ENCODE peak calls at places on chromosomes 7 and 10, in five cellular contexts. D is astrocyte of the spinal cord, I is tibial nerve, W is SK-N-SH, F is progenitor cell of endocrine pancreas. R is an unnamed sample.

GRCh38 chr10:70863470-70864160 is 24.8 kb downstream of the PCBD1 start:
- DNase-seq in D (no peak), I (no peak), W (no peak), F (no peak), R (no peak)

GRCh38 chr10:120782336-120782735 is 68.8 kb upstream of the WDR11 start:
- DNase-seq in D (no peak), I (no peak), W (no peak), F (no peak), R (no peak)

GRCh38 chr10:97373456-97373855 is 27.7 kb downstream of the RRP12 start:
- DNase-seq in D (no peak), I (no peak), W (no peak), F (no peak), R (no peak)

GRCh38 chr7:120272261-120272895 is 597 bp upstream of the KCND2 start:
- DNase-seq in D (peak), I (no peak), W (peak), F (no peak), R (no peak)

GRCh38 chr7:39741942-39742623 is 118.7 kb downstream of the RALA start:
- DNase-seq in D (peak), I (no peak), W (peak), F (no peak), R (peak)

GRCh38 chr10:20817646-20818045 is 79.5 kb downstream of the NEBL start:
- DNase-seq in D (no peak), I (no peak), W (no peak), F (no peak), R (no peak)

GRCh38 chr7:89133357-89133756 is 337.8 kb upstream of the TEX47 start:
- DNase-seq in D (no peak), I (peak), W (no peak), F (no peak), R (no peak)

GRCh38 chr7:129843982-129844840 is 108.5 kb downstream of the UBE2H start:
- DNase-seq in D (no peak), I (no peak), W (no peak), F (no peak), R (no peak)

GRCh38 chr10:5143137-5143536 is 41.8 kb downstream of the AKR1C8 start:
- DNase-seq in D (no peak), I (no peak), W (no peak), F (no peak), R (no peak)

GRCh38 chr10:17386616-17387075 is 67.7 kb downstream of the ST8SIA6 start:
- DNase-seq in D (peak), I (peak), W (no peak), F (no peak), R (no peak)

GRCh38 chr7:87876759-87877234 is 504 bp downstream of the DBF4 start:
- DNase-seq in D (peak), I (peak), W (peak), F (peak), R (peak)

GRCh38 chr10:22218448-22218847 is 633 bp upstream of the EBLN1 start:
- DNase-seq in D (no peak), I (no peak), W (no peak), F (no peak), R (no peak)

GRCh38 chr10:69963835-69964710 is 88.6 kb upstream of the MACROH2A2 start:
- DNase-seq in D (no peak), I (no peak), W (no peak), F (no peak), R (no peak)

GRCh38 chr7:74174606-74175082 is 488 bp downstream of the EIF4H start:
- DNase-seq in D (peak), I (no peak), W (peak), F (peak), R (peak)

GRCh38 chr7:141697211-141697871 is 4.6 kb downstream of the DENND11 start:
- DNase-seq in D (peak), I (no peak), W (no peak), F (no peak), R (no peak)

GRCh38 chr10:14438576-14438975 is 107.9 kb upstream of the FRMD4A start:
- DNase-seq in D (no peak), I (no peak), W (no peak), F (no peak), R (no peak)

GRCh38 chr10:59557642-59558041 is 152.0 kb downstream of the SLC16A9 start:
- DNase-seq in D (no peak), I (no peak), W (no peak), F (no peak), R (no peak)

GRCh38 chr10:132547421-132547861 is 9.9 kb downstream of the INPP5A start:
- DNase-seq in D (no peak), I (no peak), W (no peak), F (no peak), R (no peak)

GRCh38 chr7:96720843-96721242 is 11.2 kb upstream of the SEM1 start:
- DNase-seq in D (no peak), I (no peak), W (no peak), F (no peak), R (no peak)

GRCh38 chr10:72335394-72336258 is 19.1 kb downstream of the DNAJB12 start:
- DNase-seq in D (peak), I (peak), W (peak), F (no peak), R (no peak)

GRCh38 chr10:51010977-51011376 is 63.3 kb upstream of the PRKG1 start:
- DNase-seq in D (peak), I (no peak), W (peak), F (no peak), R (peak)

GRCh38 chr10:93198401-93199175 is 124.9 kb downstream of the CYP26A1 start:
- DNase-seq in D (no peak), I (no peak), W (no peak), F (no peak), R (no peak)

GRCh38 chr7:44058759-44059218 is 6.6 kb downstream of the PGAM2 start:
- DNase-seq in D (no peak), I (no peak), W (no peak), F (no peak), R (no peak)

GRCh38 chr7:127809285-127809702 is 157.3 kb downstream of the SND1 start:
- DNase-seq in D (peak), I (no peak), W (peak), F (no peak), R (no peak)

GRCh38 chr7:24912874-24913514 is 67.0 kb downstream of the OSBPL3 start:
- DNase-seq in D (no peak), I (no peak), W (no peak), F (no peak), R (no peak)

GRCh38 chr7:6385110-6385792 is 62.5 kb downstream of the DAGLB start:
- DNase-seq in D (peak), I (no peak), W (no peak), F (no peak), R (no peak)

GRCh38 chr10:103627111-103627892 is 133.8 kb downstream of the NEURL1 start:
- DNase-seq in D (no peak), I (no peak), W (no peak), F (no peak), R (no peak)

GRCh38 chr7:130566168-130566897 is 74.4 kb downstream of the MEST start:
- DNase-seq in D (peak), I (no peak), W (no peak), F (no peak), R (no peak)

GRCh38 chr7:148747274-148747673 is 48.6 kb downstream of the CUL1 start:
- DNase-seq in D (no peak), I (no peak), W (no peak), F (peak), R (no peak)

GRCh38 chr10:16856567-16856966 is 39.3 kb upstream of the RSU1 start:
- DNase-seq in D (peak), I (no peak), W (peak), F (no peak), R (peak)

GRCh38 chr7:26454180-26454579 is 162.5 kb downstream of the SNX10 start:
- DNase-seq in D (peak), I (no peak), W (no peak), F (no peak), R (no peak)

GRCh38 chr7:143013473-143013872 is 13.5 kb downstream of the OR9A2 start:
- DNase-seq in D (no peak), I (no peak), W (no peak), F (no peak), R (no peak)

GRCh38 chr7:6443372-6443941 is 4.3 kb downstream of the DAGLB start:
- DNase-seq in D (peak), I (no peak), W (no peak), F (no peak), R (no peak)

GRCh38 chr10:100024741-100025140 is 15.0 kb upstream of the DNMBP start:
- DNase-seq in D (no peak), I (no peak), W (no peak), F (no peak), R (no peak)

GRCh38 chr7:118224521-118224920 is at the start of gene ANKRD7:
- DNase-seq in D (no peak), I (no peak), W (no peak), F (no peak), R (no peak)

GRCh38 chr7:12570529-12571461 is at the start of gene SCIN:
- DNase-seq in D (peak), I (peak), W (peak), F (no peak), R (peak)

GRCh38 chr7:157496426-157497275 is 159.8 kb downstream of the DNAJB6 start:
- DNase-seq in D (no peak), I (no peak), W (no peak), F (no peak), R (no peak)

GRCh38 chr10:132411561-132412253 is 14.7 kb downstream of the PWWP2B start:
- DNase-seq in D (peak), I (no peak), W (peak), F (no peak), R (no peak)

GRCh38 chr10:3122034-3122433 is 50.5 kb downstream of the PITRM1 start:
- DNase-seq in D (no peak), I (no peak), W (no peak), F (no peak), R (no peak)

GRCh38 chr10:3118621-3119020 is 51.3 kb downstream of the PFKP start:
- DNase-seq in D (no peak), I (no peak), W (no peak), F (no peak), R (no peak)

GRCh38 chr10:3117486-3117885 is 50.1 kb downstream of the PFKP start:
- DNase-seq in D (no peak), I (no peak), W (no peak), F (no peak), R (no peak)

GRCh38 chr10:3122486-3123205 is 49.9 kb downstream of the PITRM1 start:
- DNase-seq in D (no peak), I (no peak), W (no peak), F (no peak), R (no peak)

GRCh38 chr10:3119796-3120459 is 52.6 kb downstream of the PFKP start:
- DNase-seq in D (no peak), I (no peak), W (peak), F (no peak), R (peak)
- TF ChIP-seq CTCF in D (peak), I (peak), W (peak), F (peak), R (peak)

DNA sequence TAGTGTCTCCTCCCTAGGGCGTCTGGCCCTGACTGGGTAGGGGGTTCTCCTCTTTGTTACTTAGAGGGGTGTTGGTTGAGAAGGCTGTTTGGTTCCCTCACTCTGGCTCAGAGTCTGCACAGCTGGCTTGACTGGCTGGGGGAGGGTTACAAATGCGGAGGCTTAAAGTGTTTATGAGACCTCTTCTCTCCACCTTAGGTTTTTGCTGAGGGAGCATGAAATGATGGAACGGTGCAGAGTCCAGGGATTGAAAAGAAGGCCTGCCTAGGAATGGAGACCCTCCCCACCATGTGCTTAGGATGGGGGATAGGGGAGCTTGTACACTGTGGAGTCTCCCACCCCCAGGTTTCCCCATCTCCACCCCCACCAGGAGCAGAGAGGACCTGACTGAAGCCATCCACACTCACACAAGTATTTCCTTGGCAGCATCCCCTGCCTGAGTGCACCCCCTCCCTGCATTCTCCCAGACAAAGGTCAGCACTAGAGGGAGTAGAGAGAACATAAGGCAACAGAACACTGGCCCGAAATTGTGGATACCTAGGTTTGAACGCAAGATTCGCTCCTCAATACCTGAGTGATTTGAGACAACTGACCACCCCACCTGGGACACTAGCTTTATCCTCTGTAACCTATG is 1.7 kb upstream of the LDB1 start:
- DNase-seq in D (peak), I (no peak), W (peak), F (no peak), R (peak)
- TF ChIP-seq CTCF in D (peak), I (no peak), W (peak), F (peak), R (no peak)

DNA sequence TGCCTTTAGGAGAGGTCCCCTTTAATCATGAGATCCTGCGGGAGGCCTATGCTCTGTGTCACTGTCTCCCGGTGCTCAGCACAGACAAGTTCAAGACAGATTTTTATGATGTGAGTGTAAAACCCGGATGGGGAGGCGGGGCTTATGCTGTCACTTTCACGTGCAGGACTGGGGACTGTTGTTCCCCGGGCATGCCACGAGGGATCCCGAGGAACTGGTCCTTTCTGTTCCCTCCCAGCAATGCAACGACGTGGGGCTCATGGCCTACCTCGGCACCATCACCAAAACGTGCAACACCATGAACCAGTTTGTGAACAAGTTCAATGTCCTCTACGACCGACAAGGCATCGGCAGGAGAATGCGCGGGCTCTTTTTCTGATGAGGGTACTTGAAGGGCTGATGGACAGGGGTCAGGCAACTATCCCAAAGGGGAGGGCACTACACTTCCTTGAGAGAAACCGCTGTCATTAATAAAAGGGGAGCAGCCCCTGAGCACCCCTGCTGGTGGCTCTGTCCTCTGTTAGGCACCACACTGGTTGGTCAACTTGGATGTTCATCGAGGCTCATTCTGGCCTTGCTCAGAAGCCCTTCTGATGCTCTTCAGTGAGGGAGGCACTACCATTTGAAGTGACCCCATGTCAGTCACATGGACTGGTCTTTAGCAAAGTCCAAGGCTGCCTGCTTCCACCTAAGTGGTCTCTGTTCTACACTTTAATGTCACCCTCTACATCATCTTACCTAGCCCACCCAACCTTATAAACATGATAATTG is 2.8 kb downstream of the COPS6 start:
- DNase-seq in D (no peak), I (no peak), W (peak), F (no peak), R (no peak)
- TF ChIP-seq CTCF in D (peak), I (no peak), W (peak), F (no peak), R (no peak)

GRCh38 chr10:42738669-42739068 is 43.9 kb upstream of the BMS1 start:
- DNase-seq in D (no peak), I (no peak), W (no peak), F (no peak), R (no peak)

GRCh38 chr10:42743697-42744096 is 38.9 kb upstream of the BMS1 start:
- DNase-seq in D (no peak), I (no peak), W (no peak), F (no peak), R (no peak)

DNA sequence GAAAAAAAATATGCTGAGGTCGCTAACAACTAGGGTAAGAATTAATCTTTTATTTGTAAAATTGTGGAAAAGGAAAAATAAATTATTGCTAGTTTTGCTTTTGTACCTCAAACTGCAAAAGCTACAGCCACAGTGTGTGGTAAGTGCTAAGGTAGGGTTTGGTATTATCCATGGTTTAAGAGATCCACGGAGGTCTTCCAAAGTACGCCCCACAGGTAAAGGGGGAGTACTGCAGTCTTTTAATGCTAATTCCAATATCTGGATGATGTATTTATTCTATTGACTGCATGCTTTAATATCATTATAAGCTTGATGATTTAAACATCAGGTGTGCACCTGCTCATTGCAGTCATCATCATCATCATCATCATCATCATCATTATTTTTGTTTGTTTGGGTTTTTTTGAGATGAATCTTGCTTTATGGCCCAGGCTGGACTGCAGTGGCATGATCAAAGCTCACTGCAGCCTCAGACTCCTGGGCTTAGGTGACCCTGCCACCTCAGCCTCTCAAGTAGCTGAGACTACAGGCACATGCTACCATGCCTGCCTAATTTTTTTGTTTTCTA is 38.4 kb upstream of the BMS1 start:
- DNase-seq in D (no peak), I (no peak), W (no peak), F (no peak), R (no peak)
- TF ChIP-seq CTCF in D (no peak), I (no peak), W (peak), F (no peak), R (peak)

DNA sequence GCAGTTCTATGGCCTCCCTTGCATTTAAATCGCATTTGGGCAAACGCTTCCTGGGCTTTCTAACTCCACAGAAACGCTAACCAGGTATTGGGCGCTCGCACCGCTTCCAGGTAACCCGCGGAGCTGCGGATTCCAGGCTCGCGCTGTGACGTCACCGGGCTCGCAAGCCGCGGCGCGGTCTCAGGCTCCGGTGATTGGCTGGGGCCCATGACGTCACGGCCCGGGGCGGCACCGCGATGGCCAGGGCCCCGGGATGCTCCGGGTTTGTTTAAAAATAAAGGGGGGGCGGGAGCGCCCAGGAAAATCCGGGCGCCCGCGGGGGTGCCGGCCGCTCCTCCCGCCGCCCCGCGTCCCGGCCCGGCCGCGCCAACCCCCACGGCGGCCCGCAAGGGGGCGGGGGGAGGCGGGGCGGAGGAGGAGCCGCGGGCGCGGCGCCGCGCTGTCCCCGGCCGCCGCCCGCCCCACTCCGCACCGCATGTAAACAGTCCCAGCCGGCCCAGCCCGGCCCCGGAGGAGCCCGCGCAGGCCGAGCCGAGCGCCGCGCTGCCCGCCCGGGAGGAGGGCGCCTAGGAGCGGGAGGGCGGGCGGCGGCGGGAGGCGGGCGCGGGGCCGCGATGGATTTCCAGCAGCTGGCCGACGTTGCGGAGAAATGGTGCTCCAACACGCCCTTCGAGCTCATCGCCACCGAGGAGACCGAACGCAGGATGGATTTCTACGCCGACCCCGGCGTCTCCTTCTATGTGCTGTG is at the start of gene MTURN:
- DNase-seq in D (peak), I (peak), W (peak), F (peak), R (peak)
- TF ChIP-seq CTCF in D (no peak), I (no peak), W (no peak), F (no peak), R (no peak)

GRCh38 chr10:109647627-109648026 is 275.7 kb downstream of the XPNPEP1 start:
- DNase-seq in D (no peak), I (no peak), W (no peak), F (no peak), R (no peak)
- TF ChIP-seq CTCF in D (no peak), I (no peak), W (no peak), F (no peak), R (no peak)

GRCh38 chr7:68407460-68407859 is 1190.8 kb upstream of the AUTS2 start:
- DNase-seq in D (no peak), I (no peak), W (no peak), F (no peak), R (no peak)
- TF ChIP-seq CTCF in D (no peak), I (no peak), W (no peak), F (no peak), R (no peak)

GRCh38 chr7:133947458-133948044 is 179.6 kb upstream of the LRGUK start:
- DNase-seq in D (no peak), I (no peak), W (peak), F (no peak), R (no peak)

GRCh38 chr7:133950856-133951255 is 176.3 kb upstream of the LRGUK start:
- DNase-seq in D (no peak), I (no peak), W (no peak), F (no peak), R (no peak)

GRCh38 chr7:133945497-133945896 is 181.6 kb upstream of the LRGUK start:
- DNase-seq in D (no peak), I (no peak), W (no peak), F (no peak), R (no peak)

GRCh38 chr7:133948588-133948987 is 178.6 kb upstream of the LRGUK start:
- DNase-seq in D (no peak), I (no peak), W (peak), F (no peak), R (no peak)
- TF ChIP-seq CTCF in D (no peak), I (no peak), W (no peak), F (no peak), R (no peak)